ENCODE peak calls at places on chromosome 2, in seven cellular contexts. K is T-helper 2 cell; P is left kidney; U is mesothelial cell of epicardium; O is T-cell; F is stimulated activated CD8-positive, alpha-beta memory T cell treated with anti-CD3 and anti-CD28 coated beads, Interleukin-7, amount 100 ng/mL, for 48 hours; D is Jurkat, Clone E6-1. J is an unnamed sample.

GRCh38 chr2:230893881-230894781 is 29.4 kb downstream of the ITM2C start:
- DNase-seq in O (no peak), F (no peak), D (peak), K (no peak), U (no peak), P (no peak), J (no peak)

GRCh38 chr2:119694994-119695521 is 16.1 kb downstream of the TMEM177 start:
- DNase-seq in O (peak), F (no peak), D (peak), K (no peak), P (peak), U (no peak), J (peak)

GRCh38 chr2:27715318-27716165 is 51.9 kb downstream of the SLC4A1AP start:
- DNase-seq in F (no peak), K (no peak), O (no peak), D (peak), P (peak), U (no peak), J (peak)

GRCh38 chr2:74863802-74864248 is 29.9 kb downstream of the HK2 start:
- DNase-seq in F (no peak), K (no peak), P (no peak), O (no peak), D (no peak), U (no peak), J (no peak)

GRCh38 chr2:64595397-64596160 is 58.1 kb downstream of the SERTAD2 start:
- DNase-seq in U (no peak), K (no peak), O (no peak), D (no peak), P (peak), F (no peak), J (peak)

GRCh38 chr2:160516547-160517365 is 23.1 kb upstream of the RBMS1 start:
- DNase-seq in O (no peak), F (no peak), P (no peak), D (no peak), U (no peak), K (no peak), J (peak)

GRCh38 chr2:64485961-64486360 is 32.0 kb downstream of the LGALSL start:
- DNase-seq in D (no peak), P (no peak), U (no peak), O (no peak), F (no peak), K (no peak), J (peak)

GRCh38 chr2:1992280-1992679 is 248.0 kb upstream of the PXDN start:
- DNase-seq in O (no peak), P (no peak), D (no peak), F (no peak), K (no peak), U (no peak), J (no peak)

GRCh38 chr2:214029190-214029589 is 381.7 kb upstream of the VWC2L start:
- DNase-seq in P (no peak), U (no peak), D (no peak), O (no peak), F (no peak), K (no peak), J (no peak)

GRCh38 chr2:230130668-230131364 is 62.1 kb upstream of the SLC16A14 start:
- DNase-seq in D (no peak), F (no peak), K (no peak), O (no peak), P (peak), U (no peak), J (peak)

GRCh38 chr2:202635441-202636296 is 900 bp downstream of the FAM117B start:
- DNase-seq in O (peak), D (peak), F (peak), U (peak), P (peak), K (peak), J (peak)

GRCh38 chr2:111226797-111227700 is 106.3 kb downstream of the BCL2L11 start:
- DNase-seq in P (no peak), F (no peak), D (peak), O (no peak), K (no peak), U (no peak), J (peak)

GRCh38 chr2:237673130-237673921 is 45.9 kb downstream of the LRRFIP1 start:
- DNase-seq in F (peak), K (peak), O (peak), U (no peak), D (peak), P (peak), J (peak)

GRCh38 chr2:218019411-218020060 is 16.7 kb upstream of the TNS1 start:
- DNase-seq in K (no peak), F (no peak), D (no peak), P (no peak), O (no peak), U (no peak), J (no peak)

GRCh38 chr2:232489516-232490220 is 2.0 kb upstream of the ECEL1 start:
- DNase-seq in U (no peak), F (no peak), O (no peak), K (no peak), P (no peak), D (no peak), J (no peak)

GRCh38 chr2:44087714-44088092 is 81.0 kb upstream of the PPM1B start:
- DNase-seq in F (no peak), K (no peak), O (no peak), D (no peak), P (peak), U (no peak), J (no peak)

GRCh38 chr2:239266436-239266770 is 134.4 kb downstream of the HDAC4 start:
- DNase-seq in O (no peak), F (no peak), D (no peak), P (no peak), K (no peak), U (no peak), J (no peak)

GRCh38 chr2:43762286-43762685 is 11.6 kb upstream of the DYNC2LI1 start:
- DNase-seq in F (no peak), O (no peak), D (no peak), K (no peak), P (no peak), U (no peak), J (no peak)

GRCh38 chr2:163077241-163077640 is 238.7 kb upstream of the KCNH7 start:
- DNase-seq in U (no peak), K (no peak), D (peak), P (peak), F (no peak), O (no peak), J (no peak)

GRCh38 chr2:230219419-230220331 is at the start of gene SP110:
- DNase-seq in D (peak), P (peak), K (peak), F (peak), U (peak), O (peak), J (peak)

GRCh38 chr2:230875347-230876315 is 10.9 kb downstream of the ITM2C start:
- DNase-seq in U (no peak), P (no peak), F (no peak), K (no peak), D (no peak), O (no peak), J (no peak)

GRCh38 chr2:7009207-7009911 is 92.1 kb downstream of the RNF144A start:
- DNase-seq in U (no peak), O (no peak), D (no peak), F (no peak), P (no peak), K (no peak), J (no peak)

GRCh38 chr2:60627412-60627811 is 74.0 kb upstream of the BCL11A start:
- DNase-seq in K (no peak), F (no peak), P (no peak), U (no peak), O (no peak), D (no peak), J (no peak)

GRCh38 chr2:48346124-48346536 is 183.8 kb upstream of the STON1 start:
- DNase-seq in K (no peak), O (no peak), D (no peak), F (no peak), P (no peak), U (no peak), J (peak)

GRCh38 chr2:189022492-189022891 is 48.3 kb downstream of the COL3A1 start:
- DNase-seq in U (no peak), O (no peak), D (no peak), P (no peak), F (no peak), K (no peak), J (peak)

GRCh38 chr2:170883683-170884082 is 45.4 kb upstream of the GORASP2 start:
- DNase-seq in K (no peak), U (no peak), O (no peak), D (no peak), F (no peak), P (no peak), J (no peak)

GRCh38 chr2:160486341-160486740 is 7.3 kb downstream of the RBMS1 start:
- DNase-seq in U (no peak), D (no peak), F (no peak), O (no peak), P (no peak), K (no peak), J (peak)

GRCh38 chr2:209239585-209239938 is 184.3 kb upstream of the MAP2 start:
- DNase-seq in O (no peak), F (no peak), D (no peak), K (no peak), P (no peak), U (no peak), J (no peak)

GRCh38 chr2:237474931-237475703 is 11.9 kb upstream of the MLPH start:
- DNase-seq in U (peak), K (peak), F (peak), D (peak), P (peak), O (peak), J (peak)

GRCh38 chr2:160968183-160968582 is 192.0 kb upstream of the TANK start:
- DNase-seq in O (no peak), P (no peak), U (no peak), K (no peak), D (no peak), F (no peak), J (no peak)

GRCh38 chr2:238097988-238098853 is 1.9 kb upstream of the ESPNL start:
- DNase-seq in D (no peak), F (no peak), O (no peak), P (peak), U (no peak), K (no peak), J (peak)

GRCh38 chr2:45699032-45699658 is 47.7 kb downstream of the PRKCE start:
- DNase-seq in D (no peak), K (no peak), F (peak), U (no peak), P (no peak), O (no peak), J (peak)

GRCh38 chr2:132984731-132985130 is 314.7 kb upstream of the LYPD1 start:
- DNase-seq in D (no peak), P (no peak), U (no peak), F (no peak), K (no peak), O (no peak), J (no peak)

GRCh38 chr2:232420463-232421188 is 14.0 kb downstream of the ALPG start:
- DNase-seq in K (no peak), D (peak), U (no peak), O (no peak), F (no peak), P (peak), J (peak)

GRCh38 chr2:199772693-199772976 is 78.4 kb downstream of the FTCDNL1 start:
- DNase-seq in U (no peak), K (no peak), O (no peak), F (no peak), P (no peak), D (no peak), J (no peak)

GRCh38 chr2:240129311-240129710 is 6.8 kb downstream of the COPS9 start:
- DNase-seq in O (no peak), D (no peak), K (no peak), P (no peak), F (no peak), U (no peak), J (no peak)

GRCh38 chr2:132420776-132421175 is 4.2 kb downstream of the GPR39 start:
- DNase-seq in F (no peak), P (no peak), K (no peak), U (no peak), D (no peak), O (no peak), J (peak)